ENCODE peak calls at places on chromosomes 1 and 21, in eight cellular contexts. H, M, P, E, B, D, Y and J are unnamed samples.
A peak's percentile ranks its signal among the peaks of the same experiment; 100 is the strongest.

GRCh38 chr1:40884055-40884795 is 22.1 kb upstream of the CITED4 start:
- DNase-seq in M (no peak), P (no peak), Y (no peak), E (no peak), B (no peak), D (no peak), H (no peak), J (no peak)

GRCh38 chr1:26998319-26999300 is 5.1 kb downstream of the TRNP1 start:
- DNase-seq in E (no peak), M (no peak), Y (no peak), H (no peak), P (no peak), B (peak; percentile 67), D (peak; percentile 55), J (no peak)

GRCh38 chr1:9473032-9473792 is 66.1 kb upstream of the SLC25A33 start:
- DNase-seq in E (peak; percentile 59), D (peak; percentile 95), M (peak; percentile 86), P (no peak), Y (peak; percentile 87), B (peak; percentile 79), H (no peak), J (no peak)

GRCh38 chr1:48043524-48043923 is 46.3 kb upstream of the TRABD2B start:
- DNase-seq in M (no peak), B (no peak), E (no peak), Y (no peak), H (no peak), P (no peak), D (no peak), J (no peak)

GRCh38 chr1:237032029-237032428 is 10.0 kb upstream of the RYR2 start:
- DNase-seq in E (no peak), D (no peak), P (no peak), M (no peak), H (no peak), Y (no peak), B (peak; percentile 37), J (no peak)

GRCh38 chr1:150695561-150695960 is 1.4 kb downstream of the GOLPH3L start:
- DNase-seq in D (peak; percentile 12), Y (no peak), P (no peak), B (no peak), H (no peak), M (no peak), E (no peak), J (no peak)

GRCh38 chr1:67226688-67227087 is 60.4 kb downstream of the IL23R start:
- DNase-seq in P (no peak), B (no peak), H (no peak), Y (no peak), M (no peak), D (no peak), E (no peak), J (no peak)

GRCh38 chr1:41626616-41627375 is 142.3 kb upstream of the EDN2 start:
- DNase-seq in P (no peak), B (peak; percentile 9), M (no peak), H (no peak), E (no peak), D (peak; percentile 31), Y (no peak), J (no peak)

GRCh38 chr1:227947678-227948492 is at the start of gene WNT9A:
- DNase-seq in H (no peak), M (peak; percentile 54), P (peak; percentile 75), E (peak; percentile 53), D (peak; percentile 49), Y (peak; percentile 70), B (peak; percentile 33), J (peak; percentile 92)

GRCh38 chr21:31216206-31216605 is 127.9 kb downstream of the TIAM1 start:
- DNase-seq in P (no peak), H (no peak), E (no peak), D (peak; percentile 26), Y (no peak), B (no peak), M (no peak), J (no peak)

GRCh38 chr1:99529002-99529401 is 116.9 kb upstream of the PALMD start:
- DNase-seq in H (no peak), E (no peak), P (no peak), D (no peak), M (no peak), Y (no peak), B (no peak), J (no peak)

GRCh38 chr1:59438058-59438560 is 141.2 kb downstream of the FGGY start:
- DNase-seq in E (no peak), M (peak; percentile 5), D (no peak), H (no peak), Y (no peak), P (no peak), B (no peak), J (no peak)

GRCh38 chr21:38631676-38632075 is 133.4 kb upstream of the ERG start:
- DNase-seq in B (no peak), M (no peak), E (no peak), D (no peak), Y (no peak), P (no peak), H (no peak), J (no peak)

GRCh38 chr1:232521660-232522059 is 108.3 kb downstream of the SIPA1L2 start:
- DNase-seq in H (no peak), P (no peak), Y (no peak), D (no peak), E (no peak), M (no peak), B (no peak), J (no peak)

GRCh38 chr1:218967836-218968235 is 205.8 kb upstream of the LYPLAL1 start:
- DNase-seq in B (no peak), Y (no peak), M (peak; percentile 11), P (no peak), E (no peak), H (no peak), D (peak; percentile 39), J (no peak)

GRCh38 chr21:36478941-36479340 is 981 bp downstream of the CLDN14 start:
- DNase-seq in P (no peak), H (no peak), E (no peak), M (peak; percentile 8), D (no peak), B (peak; percentile 28), Y (no peak), J (no peak)

GRCh38 chr1:209780276-209780675 is 4.1 kb downstream of the C1orf74 start:
- DNase-seq in H (no peak), P (no peak), M (no peak), D (no peak), B (no peak), Y (no peak), E (no peak), J (no peak)

DNA sequence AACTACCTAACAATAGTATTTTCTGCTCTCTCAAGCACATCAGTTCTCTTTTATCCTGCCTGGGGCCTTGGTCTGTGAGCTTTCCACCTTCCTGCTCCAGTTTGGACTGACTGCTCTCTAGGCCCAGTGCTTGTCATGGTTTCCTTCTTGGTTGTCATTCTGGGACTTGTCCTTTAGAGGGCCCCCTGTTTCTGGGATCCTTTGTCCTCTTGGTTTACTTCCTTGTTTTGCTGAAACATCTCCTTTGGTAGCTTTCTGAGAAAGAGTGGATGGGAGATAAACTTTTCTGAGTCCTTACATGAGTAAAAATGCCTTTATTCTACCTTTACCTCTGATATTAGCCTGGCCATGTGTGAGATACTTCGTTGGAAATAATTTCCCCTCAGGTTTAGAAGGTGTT is 4.7 kb downstream of the SLC1A7 start:
- DNase-seq in H (no peak), P (no peak), M (no peak), B (peak; percentile 56), E (no peak), D (no peak), Y (peak; percentile 26), J (no peak)
- TF ChIP-seq CTCF in H (no peak), P (no peak), M (peak; percentile 17), B (no peak), E (no peak), D (no peak), Y (no peak), J (peak; percentile 55)

GRCh38 chr1:44830900-44831304 is 12.2 kb downstream of the PTCH2 start:
- DNase-seq in E (no peak), M (no peak), P (no peak), Y (no peak), H (no peak), B (no peak), D (no peak), J (no peak)
- TF ChIP-seq CTCF in E (no peak), M (no peak), P (no peak), Y (no peak), H (no peak), B (no peak), D (no peak), J (no peak)

DNA sequence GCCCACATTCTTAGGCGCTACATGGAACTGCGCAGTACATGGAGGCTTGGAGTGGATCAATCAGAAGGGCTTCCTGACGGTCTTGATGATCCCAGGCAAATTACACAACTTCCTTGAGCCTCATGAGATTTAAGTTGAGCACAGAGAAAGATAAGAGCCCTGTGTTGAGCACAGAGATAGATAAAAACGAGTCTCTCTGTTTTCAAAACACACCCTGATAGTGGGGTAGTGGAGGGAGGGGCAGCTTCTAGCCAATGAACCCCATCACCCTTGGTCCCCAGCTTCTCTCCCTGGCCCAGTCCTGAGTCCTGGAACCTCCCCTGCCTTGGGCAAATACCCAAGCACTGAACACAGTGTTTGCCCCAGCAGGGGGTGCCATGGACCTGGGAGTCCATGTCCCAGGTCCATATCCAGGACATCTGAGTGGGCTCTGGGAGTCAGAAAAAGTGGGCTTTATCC is 9.1 kb downstream of the POU3F1 start:
- DNase-seq in P (peak; percentile 49), Y (no peak), D (no peak), H (no peak), B (no peak), E (no peak), M (peak; percentile 61), J (no peak)
- TF ChIP-seq CTCF in P (peak; percentile 23), Y (no peak), D (peak; percentile 31), H (no peak), B (peak; percentile 15), E (peak; percentile 12), M (peak; percentile 18), J (peak; percentile 30)

DNA sequence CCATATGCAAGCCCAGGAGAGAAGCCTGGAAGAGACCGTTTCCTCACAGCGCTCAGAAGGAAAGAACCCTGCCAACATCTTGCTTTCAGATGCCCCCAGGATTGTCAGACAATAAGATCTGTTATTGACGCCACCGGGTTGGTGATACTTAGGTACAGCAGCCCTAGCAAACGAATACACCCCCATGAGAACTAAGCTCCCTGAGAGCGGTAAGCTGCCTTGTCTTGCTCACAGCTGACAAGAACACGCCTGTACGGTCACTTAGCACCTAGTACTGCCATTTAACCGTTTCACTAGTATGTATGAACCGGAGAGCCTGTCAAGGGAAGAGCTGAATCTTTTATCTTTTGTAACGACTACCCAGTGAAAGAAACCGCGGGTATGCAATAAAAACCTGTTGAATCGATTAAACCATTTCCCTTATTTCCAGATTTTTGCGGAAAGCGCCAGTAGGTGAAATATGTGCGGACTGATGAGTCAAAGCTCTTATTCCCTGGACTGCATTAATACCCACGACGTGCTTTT is 619 bp upstream of the ZBTB8B start:
- DNase-seq in B (no peak), M (peak; percentile 12), H (no peak), E (no peak), Y (no peak), P (no peak), D (peak; percentile 4), J (no peak)
- TF ChIP-seq CTCF in B (no peak), M (no peak), H (no peak), E (no peak), Y (no peak), P (no peak), D (no peak), J (no peak)